ENCODE peak calls at places on chromosomes 6 and 20, in six cellular contexts. H is left ventricle myocardium inferior; Q is aorta; B is CD8-positive, alpha-beta memory T cell; O is pancreas; C is psoas muscle. A is an unnamed sample. For H3K27me3 and H3K36me3, the result is how much of the 10 kb centered on the place peaks cover.

GRCh38 chr20:45968081-45968671 is 3.8 kb downstream of the ZNF335 start:
- DNase-seq in H (no peak), Q (peak), B (no peak), O (no peak), C (no peak), A (no peak)

GRCh38 chr6:137823826-137824501 is 43.1 kb upstream of the TNFAIP3 start:
- DNase-seq in H (peak), Q (no peak), B (peak), O (no peak), C (peak), A (no peak)

GRCh38 chr6:96716221-96716620 is 121.1 kb downstream of the GPR63 start:
- DNase-seq in H (no peak), Q (no peak), B (no peak), O (no peak), C (no peak), A (peak)

GRCh38 chr6:161882196-161882595 is 608.3 kb upstream of the AGPAT4 start:
- DNase-seq in H (no peak), Q (no peak), B (no peak), O (no peak), C (no peak), A (peak)

GRCh38 chr6:4078830-4079471 is at the start of gene FAM217A:
- DNase-seq in H (no peak), Q (no peak), B (no peak), O (no peak), C (no peak), A (peak)

GRCh38 chr6:28838289-28838633 is 85.5 kb downstream of the TRIM27 start:
- DNase-seq in H (peak), Q (peak), B (peak), O (peak), C (peak), A (no peak)

GRCh38 chr6:159169193-159169555 is at the start of gene FNDC1:
- DNase-seq in H (peak), Q (peak), B (peak), O (no peak), C (peak), A (peak)

GRCh38 chr6:56450882-56451739 is 191.6 kb downstream of the DST start:
- DNase-seq in H (peak), Q (no peak), B (no peak), O (peak), C (peak), A (no peak)

GRCh38 chr20:44398303-44398702 is 42.8 kb downstream of the HNF4A start:
- DNase-seq in H (no peak), Q (no peak), B (no peak), O (no peak), C (no peak), A (peak)

GRCh38 chr20:13221313-13221672 is 219 bp downstream of the ISM1 start:
- DNase-seq in H (no peak), Q (no peak), B (no peak), O (no peak), C (peak), A (no peak)

GRCh38 chr6:125872259-125872921 is 81.6 kb downstream of the NCOA7 start:
- DNase-seq in H (no peak), Q (no peak), B (no peak), O (no peak), C (no peak), A (no peak)

GRCh38 chr6:106829451-106829850 is 145.1 kb downstream of the CD24 start:
- DNase-seq in H (no peak), Q (no peak), B (no peak), O (no peak), C (no peak), A (no peak)

GRCh38 chr6:43806041-43806757 is 36.2 kb downstream of the VEGFA start:
- DNase-seq in H (no peak), Q (peak), B (no peak), O (peak), C (no peak), A (no peak)

GRCh38 chr6:157443066-157443800 is 62.2 kb downstream of the ZDHHC14 start:
- DNase-seq in H (no peak), Q (no peak), B (no peak), O (no peak), C (no peak), A (no peak)

GRCh38 chr6:50791900-50792508 is 26.7 kb upstream of the TFAP2B start:
- DNase-seq in H (no peak), Q (no peak), B (no peak), O (no peak), C (no peak), A (peak)

GRCh38 chr6:12924911-12925310 is 208.3 kb downstream of the PHACTR1 start:
- DNase-seq in H (no peak), Q (no peak), B (no peak), O (no peak), C (no peak), A (no peak)

GRCh38 chr6:16399198-16399597 is 160.8 kb downstream of the GMPR start:
- DNase-seq in H (no peak), Q (no peak), B (no peak), O (no peak), C (no peak), A (no peak)

GRCh38 chr6:44001318-44001868 is 125.9 kb downstream of the MRPL14 start:
- DNase-seq in H (no peak), Q (peak), B (peak), O (no peak), C (no peak), A (peak)

GRCh38 chr6:20447157-20447556 is 45.5 kb downstream of the E2F3 start:
- DNase-seq in H (no peak), Q (no peak), B (no peak), O (no peak), C (no peak), A (no peak)

GRCh38 chr6:80145921-80146320 is 39.5 kb downstream of the BCKDHB start:
- DNase-seq in H (no peak), Q (no peak), B (no peak), O (no peak), C (no peak), A (no peak)

GRCh38 chr6:80145509-80145908 is 39.0 kb downstream of the BCKDHB start:
- DNase-seq in H (no peak), Q (no peak), B (no peak), O (no peak), C (no peak), A (no peak)

GRCh38 chr6:80142586-80142985 is 36.1 kb downstream of the BCKDHB start:
- DNase-seq in H (no peak), Q (no peak), B (no peak), O (no peak), C (no peak), A (no peak)

GRCh38 chr6:80144753-80145152 is 38.3 kb downstream of the BCKDHB start:
- DNase-seq in H (no peak), Q (no peak), B (no peak), O (no peak), C (no peak), A (no peak)

DNA sequence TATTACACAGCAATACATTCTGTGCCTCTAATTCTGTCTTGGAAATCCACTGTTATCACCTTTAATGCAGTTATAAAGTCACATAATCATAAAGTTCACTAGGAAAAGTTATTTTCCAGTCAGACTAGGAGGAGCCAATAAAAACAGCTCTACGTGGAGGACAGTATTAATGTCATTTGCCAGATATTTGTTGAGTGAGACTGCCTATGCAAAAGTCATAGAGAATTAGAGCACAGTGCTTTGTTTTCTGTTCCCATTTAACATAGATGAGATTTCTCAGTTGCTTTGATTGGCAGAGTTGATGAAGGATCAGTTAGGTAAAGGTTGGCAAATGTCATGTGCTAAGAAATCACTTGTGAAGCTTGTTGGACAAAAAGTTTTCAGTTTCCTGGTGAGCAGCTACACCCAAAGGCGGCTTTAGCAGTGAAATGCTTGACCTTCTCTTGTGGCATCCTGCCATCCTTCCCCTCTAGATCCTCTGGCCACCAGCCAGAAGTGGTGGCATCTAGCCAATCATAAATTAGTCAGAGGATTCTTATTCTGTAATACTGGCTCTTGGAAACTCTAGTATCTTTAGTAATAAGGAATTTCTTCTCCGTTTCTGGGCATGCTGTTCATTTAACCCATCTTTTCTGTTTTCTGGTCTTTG is 37.0 kb downstream of the BCKDHB start:
- DNase-seq in H (peak), Q (peak), B (no peak), O (peak), C (peak), A (no peak)
- H3K4me3 ChIP-seq in H (peak), Q (no peak), B (no peak), O (no peak), C (no peak), A (no peak)

GRCh38 chr20:49851234-49851755 is 38.7 kb downstream of the SLC9A8 start:
- DNase-seq in H (no peak), Q (no peak), B (no peak), O (no peak), C (no peak), A (no peak)

GRCh38 chr20:49852522-49853055 is 40.0 kb downstream of the SLC9A8 start:
- DNase-seq in H (no peak), Q (no peak), B (no peak), O (no peak), C (no peak), A (no peak)

GRCh38 chr20:49854190-49854875 is 41.7 kb downstream of the SLC9A8 start:
- DNase-seq in H (no peak), Q (no peak), B (no peak), O (no peak), C (no peak), A (no peak)

GRCh38 chr20:49851991-49852390 is 39.4 kb downstream of the SLC9A8 start:
- DNase-seq in H (no peak), Q (peak), B (no peak), O (no peak), C (no peak), A (no peak)

DNA sequence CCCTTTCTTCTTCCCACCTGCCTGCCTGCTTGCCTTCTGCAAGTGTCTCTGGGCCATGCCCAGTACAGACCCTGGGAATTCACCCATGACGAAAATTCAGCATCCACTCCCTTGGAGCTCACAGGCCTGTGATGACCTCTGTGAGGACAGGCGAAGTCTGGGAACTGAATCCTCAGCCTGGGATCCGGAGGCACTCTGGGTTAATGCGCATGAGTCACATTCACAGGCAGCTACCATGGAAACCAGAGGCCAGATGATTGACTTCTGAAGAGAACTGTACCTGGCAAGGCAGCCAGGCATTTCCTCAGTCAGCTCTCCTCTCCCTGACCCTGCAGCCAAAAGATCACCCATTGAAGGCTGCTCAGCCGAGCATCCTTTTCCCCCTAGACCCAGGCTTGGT is 41.0 kb downstream of the SLC9A8 start:
- DNase-seq in H (no peak), Q (no peak), B (no peak), O (no peak), C (no peak), A (peak)
- H3K27me3 ChIP-seq in H (under half), Q (under half), B (under half), O (under half), C (under half), A (under half)

GRCh38 chr20:35627121-35627520 is 11.5 kb downstream of the SPAG4 start:
- DNase-seq in H (no peak), Q (no peak), B (no peak), O (no peak), C (no peak), A (no peak)
- H3K36me3 ChIP-seq in H (half or more), Q (under half), B (under half), O (under half), C (half or more), A (under half)

DNA sequence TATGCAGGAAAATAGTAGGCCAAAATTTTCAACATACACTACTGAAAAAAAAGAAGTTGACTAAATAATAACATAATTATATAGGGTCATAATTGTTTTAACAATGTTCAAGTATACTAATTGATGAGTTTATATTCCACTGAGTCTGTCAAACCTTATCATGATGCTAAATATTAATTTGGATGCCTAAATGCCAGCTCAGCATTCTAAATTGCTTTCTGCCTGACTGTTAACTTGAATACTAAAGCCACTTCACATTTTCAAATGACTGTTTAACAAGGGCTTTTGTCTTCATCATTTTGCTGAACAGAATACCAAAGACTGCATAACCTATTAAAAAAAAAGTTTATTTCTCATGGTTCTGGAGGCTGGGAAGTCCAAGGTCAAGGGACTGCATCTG is 232.8 kb downstream of the DOK5 start:
- DNase-seq in H (no peak), Q (no peak), B (no peak), O (no peak), C (no peak), A (no peak)
- H3K4me3 ChIP-seq in H (no peak), Q (no peak), B (no peak), O (no peak), C (no peak), A (no peak)

GRCh38 chr6:30100154-30100553 is 12.7 kb downstream of the TRIM31 start:
- DNase-seq in H (no peak), Q (no peak), B (no peak), O (no peak), C (no peak), A (peak)

GRCh38 chr6:30100585-30101422 is 12.1 kb downstream of the TRIM31 start:
- DNase-seq in H (peak), Q (no peak), B (no peak), O (peak), C (peak), A (peak)

GRCh38 chr6:30102701-30103629 is 9.9 kb downstream of the TRIM31 start:
- DNase-seq in H (peak), Q (peak), B (peak), O (peak), C (peak), A (peak)

GRCh38 chr6:30101939-30102700 is 10.8 kb downstream of the TRIM31 start:
- DNase-seq in H (peak), Q (peak), B (peak), O (peak), C (peak), A (peak)

DNA sequence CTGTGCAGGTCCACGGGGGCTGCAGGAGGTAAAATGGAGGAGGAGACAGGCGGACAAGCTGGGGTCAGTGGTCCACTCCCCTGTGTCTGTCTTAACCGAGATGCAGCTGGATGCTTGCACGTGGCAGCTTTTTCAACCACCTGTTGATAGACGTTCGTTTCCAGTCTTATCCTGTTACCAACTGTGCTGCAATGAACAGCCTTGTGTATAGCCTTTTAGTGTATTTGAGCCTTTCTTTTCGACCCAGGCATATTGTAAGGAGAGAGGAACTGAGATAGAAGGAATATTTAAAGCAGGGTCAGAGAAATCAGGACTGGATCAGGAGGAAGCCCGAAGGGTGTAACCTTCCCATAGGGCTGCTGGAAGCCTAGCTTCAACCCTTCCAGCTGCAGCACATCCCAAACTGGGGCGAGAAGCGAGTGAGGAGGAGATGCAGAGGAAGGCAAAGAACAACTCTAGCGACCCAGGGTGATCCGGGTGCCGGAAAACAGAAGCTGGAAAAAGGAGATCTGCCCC is 11.4 kb downstream of the TRIM31 start:
- DNase-seq in H (no peak), Q (no peak), B (no peak), O (no peak), C (no peak), A (peak)
- H3K27me3 ChIP-seq in H (half or more), Q (under half), B (under half), O (under half), C (under half), A (half or more)

GRCh38 chr20:9565910-9566550 is 51.6 kb downstream of the LAMP5 start:
- DNase-seq in H (no peak), Q (no peak), B (no peak), O (no peak), C (no peak), A (no peak)
- H3K36me3 ChIP-seq in H (under half), Q (under half), B (under half), O (under half), C (under half), A (under half)